ENCODE peak calls at places on chromosomes 5 and 9, in seven cellular contexts. N is left ventricle myocardium inferior; E is esophagus muscularis mucosa; K is AG04450; J is CD8-positive, alpha-beta memory T cell; X is mesenchymal stem cell; R is neuronal stem cell. P is an unnamed sample.
A peak's percentile ranks its signal among the peaks of the same experiment; 100 is the strongest.

GRCh38 chr9:99052849-99053715 is 51.8 kb upstream of the TGFBR1 start:
- DNase-seq in N (no peak), E (no peak), K (no peak), J (no peak), X (no peak), R (no peak), P (no peak)

GRCh38 chr9:133321411-133321935 is 14.5 kb downstream of the SURF6 start:
- DNase-seq in N (no peak), E (no peak), K (no peak), J (no peak), X (no peak), R (no peak), P (no peak)

GRCh38 chr9:76729116-76729515 is 35.1 kb upstream of the PCA3 start:
- DNase-seq in N (no peak), E (peak; percentile 29), K (no peak), J (no peak), X (no peak), R (no peak), P (no peak)

GRCh38 chr9:125343518-125344284 is 82.1 kb downstream of the GAPVD1 start:
- DNase-seq in N (no peak), E (no peak), K (peak; percentile 10), J (no peak), X (peak; percentile 59), R (peak; percentile 57), P (no peak)

GRCh38 chr5:174799146-174799545 is 74.8 kb downstream of the MSX2 start:
- DNase-seq in N (no peak), E (no peak), K (no peak), J (no peak), X (no peak), R (no peak), P (no peak)

GRCh38 chr9:89096807-89097206 is 81.8 kb downstream of the SHC3 start:
- DNase-seq in N (no peak), E (peak; percentile 89), K (no peak), J (no peak), X (no peak), R (no peak), P (no peak)

GRCh38 chr9:69122391-69123141 is 51.5 kb upstream of the TJP2 start:
- DNase-seq in N (no peak), E (no peak), K (peak; percentile 63), J (no peak), X (peak; percentile 64), R (peak; percentile 38), P (no peak)

GRCh38 chr9:105967798-105968197 is 273.5 kb downstream of the TMEM38B start:
- DNase-seq in N (no peak), E (peak; percentile 8), K (no peak), J (no peak), X (no peak), R (no peak), P (no peak)

GRCh38 chr9:108444400-108445358 is 411.1 kb downstream of the ACTL7B start:
- DNase-seq in N (no peak), E (no peak), K (peak; percentile 86), J (no peak), X (peak; percentile 92), R (no peak), P (no peak)

GRCh38 chr5:80260461-80260860 is 4.6 kb upstream of the SERINC5 start:
- DNase-seq in N (no peak), E (no peak), K (no peak), J (no peak), X (no peak), R (no peak), P (no peak)

GRCh38 chr5:127092690-127093089 is 19.4 kb upstream of the C5orf63 start:
- DNase-seq in N (no peak), E (no peak), K (no peak), J (no peak), X (peak; percentile 81), R (no peak), P (no peak)

GRCh38 chr5:107365355-107366109 is 305.2 kb downstream of the EFNA5 start:
- DNase-seq in N (no peak), E (no peak), K (no peak), J (no peak), X (peak; percentile 68), R (no peak), P (no peak)

GRCh38 chr9:92634712-92635605 is 35.0 kb downstream of the IPPK start:
- DNase-seq in N (peak; percentile 76), E (peak; percentile 95), K (peak; percentile 39), J (peak; percentile 50), X (peak; percentile 77), R (peak; percentile 79), P (no peak)

GRCh38 chr9:96512240-96512639 is 62.3 kb downstream of the HABP4 start:
- DNase-seq in N (no peak), E (no peak), K (no peak), J (no peak), X (no peak), R (no peak), P (no peak)

GRCh38 chr5:23466401-23466886 is 41.0 kb upstream of the PRDM9 start:
- DNase-seq in N (no peak), E (no peak), K (no peak), J (no peak), X (peak; percentile 62), R (no peak), P (no peak)

GRCh38 chr5:126855266-126855665 is 78.3 kb downstream of the LMNB1 start:
- DNase-seq in N (no peak), E (peak; percentile 57), K (no peak), J (no peak), X (no peak), R (no peak), P (no peak)

GRCh38 chr5:135714126-135714894 is 120.2 kb upstream of the SLC25A48 start:
- DNase-seq in N (no peak), E (no peak), K (no peak), J (no peak), X (peak; percentile 41), R (no peak), P (no peak)

GRCh38 chr5:137218896-137219295 is 280.2 kb downstream of the SPOCK1 start:
- DNase-seq in N (no peak), E (no peak), K (no peak), J (no peak), X (no peak), R (no peak), P (no peak)

GRCh38 chr9:19232117-19232829 is 1.8 kb downstream of the DENND4C start:
- DNase-seq in N (no peak), E (no peak), K (no peak), J (no peak), X (peak; percentile 25), R (no peak), P (no peak)

GRCh38 chr5:80877592-80877991 is 82.6 kb upstream of the RASGRF2 start:
- DNase-seq in N (no peak), E (no peak), K (no peak), J (no peak), X (no peak), R (no peak), P (no peak)

GRCh38 chr5:59661939-59662615 is 231.4 kb downstream of the PDE4D start:
- DNase-seq in N (no peak), E (no peak), K (no peak), J (no peak), X (peak; percentile 47), R (no peak), P (no peak)

GRCh38 chr5:53006920-53007890 is 18.1 kb downstream of the ITGA2 start:
- DNase-seq in N (no peak), E (no peak), K (no peak), J (no peak), X (peak; percentile 54), R (no peak), P (no peak)

GRCh38 chr5:171475551-171476035 is 56.1 kb downstream of the FGF18 start:
- DNase-seq in N (no peak), E (no peak), K (no peak), J (no peak), X (no peak), R (no peak), P (no peak)

GRCh38 chr9:129777769-129778130 is 24.9 kb upstream of the PTGES start:
- DNase-seq in N (no peak), E (no peak), K (no peak), J (no peak), X (no peak), R (no peak), P (no peak)

GRCh38 chr5:9455826-9456434 is 89.9 kb downstream of the SEMA5A start:
- DNase-seq in N (no peak), E (peak; percentile 19), K (no peak), J (no peak), X (no peak), R (peak; percentile 47), P (no peak)

GRCh38 chr9:132857031-132857430 is 21.1 kb downstream of the AK8 start:
- DNase-seq in N (peak; percentile 43), E (no peak), K (peak; percentile 41), J (no peak), X (peak; percentile 28), R (no peak), P (no peak)

GRCh38 chr9:127612993-127613954 is 1.2 kb downstream of the STXBP1 start:
- DNase-seq in N (peak; percentile 82), E (peak; percentile 95), K (no peak), J (peak; percentile 11), X (peak; percentile 71), R (no peak), P (no peak)

GRCh38 chr9:21616082-21616778 is 134.1 kb upstream of the IFNE start:
- DNase-seq in N (no peak), E (no peak), K (peak; percentile 87), J (no peak), X (peak; percentile 90), R (no peak), P (no peak)

GRCh38 chr9:72460342-72461312 is 60.8 kb upstream of the TMC1 start:
- DNase-seq in N (no peak), E (no peak), K (no peak), J (no peak), X (no peak), R (no peak), P (no peak)
- H3K27ac ChIP-seq in N (no peak overlapping the region), E (no peak overlapping the region), K (no peak overlapping the region), J (no peak overlapping the region), X (peak overlapping the region; percentile 75), R (no peak overlapping the region), P (no peak overlapping the region)

DNA sequence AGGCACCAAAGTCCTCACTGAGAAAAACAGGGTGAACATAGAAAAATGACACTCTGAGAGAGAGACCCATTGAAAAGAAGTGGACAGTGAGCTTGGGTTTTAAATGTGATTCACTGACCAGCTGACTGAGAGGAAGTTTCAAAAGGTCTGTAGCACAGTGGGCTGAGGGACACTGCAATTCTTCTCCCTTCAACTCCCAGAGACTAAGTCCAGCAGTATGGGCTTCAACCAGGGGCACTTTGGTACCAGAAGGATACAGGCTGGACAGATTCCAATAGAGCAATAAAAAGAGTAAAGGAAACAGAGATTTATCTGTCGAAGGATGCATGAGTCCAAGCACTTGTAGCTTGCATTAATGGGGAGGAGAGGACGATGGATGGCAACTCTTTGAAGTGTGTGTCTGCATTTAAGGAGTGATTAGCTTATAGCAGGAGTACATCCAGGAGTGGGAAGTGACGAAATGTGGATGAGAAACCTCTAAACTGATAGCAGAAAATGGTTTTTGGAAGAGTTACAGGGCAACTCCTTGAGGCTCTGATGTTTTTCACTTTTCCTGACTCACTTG is 117.0 kb upstream of the ANKRD55 start:
- DNase-seq in N (no peak), E (no peak), K (no peak), J (no peak), X (no peak), R (no peak), P (no peak)
- H3K27ac ChIP-seq in N (peak overlapping the region; percentile 68), E (no peak overlapping the region), K (no peak overlapping the region), J (no peak overlapping the region), X (peak overlapping the region; percentile 81), R (no peak overlapping the region), P (no peak overlapping the region)

GRCh38 chr9:136088939-136089696 is 6.0 kb downstream of the NACC2 start:
- DNase-seq in N (no peak), E (no peak), K (no peak), J (no peak), X (no peak), R (no peak), P (no peak)
- H3K27ac ChIP-seq in N (peak overlapping the region; percentile 99), E (peak overlapping the region; percentile 99), K (no peak overlapping the region), J (no peak overlapping the region), X (no peak overlapping the region), R (no peak overlapping the region), P (peak overlapping the region; percentile 97)

GRCh38 chr9:94639996-94640376 is 668 bp upstream of the FBP1 start:
- DNase-seq in N (no peak), E (no peak), K (no peak), J (no peak), X (no peak), R (no peak), P (no peak)
- H3K27ac ChIP-seq in N (no peak overlapping the region), E (no peak overlapping the region), K (no peak overlapping the region), J (no peak overlapping the region), X (no peak overlapping the region), R (no peak overlapping the region), P (peak overlapping the region; percentile 44)

P was measured in esophagus squamous epithelium.